ENCODE peak calls at places on chromosomes 5 and 9, in five cellular contexts. One of them, this sample, is unnamed.
A peak's percentile ranks its signal among the peaks of the same experiment; 100 is the strongest.

GRCh38 chr9:89367726-89368437 is 49.6 kb downstream of the SECISBP2 start:
- DNase-seq in GM23338: no peak
- DNase-seq in HepG2: no peak
- DNase-seq in GM12878: no peak
- DNase-seq in K562: no peak
- DNase-seq in this sample: no peak

GRCh38 chr9:98311541-98311940 is 56.1 kb upstream of the TBC1D2 start:
- DNase-seq in GM23338: no peak
- DNase-seq in HepG2: no peak
- DNase-seq in GM12878: no peak
- DNase-seq in K562: peak; percentile 65
- DNase-seq in this sample: no peak

GRCh38 chr5:94181940-94182339 is 436.5 kb downstream of the KIAA0825 start:
- DNase-seq in GM23338: peak; percentile 66
- DNase-seq in HepG2: peak; percentile 13
- DNase-seq in GM12878: no peak
- DNase-seq in K562: no peak
- DNase-seq in this sample: peak; percentile 6

GRCh38 chr5:77514457-77514856 is 22.3 kb upstream of the WDR41 start:
- DNase-seq in GM23338: no peak
- DNase-seq in HepG2: no peak
- DNase-seq in GM12878: no peak
- DNase-seq in K562: no peak
- DNase-seq in this sample: no peak

GRCh38 chr5:93653716-93654115 is 70.7 kb downstream of the NR2F1 start:
- DNase-seq in GM23338: no peak
- DNase-seq in HepG2: no peak
- DNase-seq in GM12878: no peak
- DNase-seq in K562: no peak
- DNase-seq in this sample: no peak

GRCh38 chr5:135920199-135920598 is 24.6 kb upstream of the IL9 start:
- DNase-seq in GM23338: no peak
- DNase-seq in HepG2: no peak
- DNase-seq in GM12878: no peak
- DNase-seq in K562: no peak
- DNase-seq in this sample: no peak

GRCh38 chr5:1658665-1659064 is 134.9 kb upstream of the LPCAT1 start:
- DNase-seq in GM23338: no peak
- DNase-seq in HepG2: no peak
- DNase-seq in GM12878: no peak
- DNase-seq in K562: no peak
- DNase-seq in this sample: no peak

GRCh38 chr5:125655156-125655555 is 768.1 kb upstream of the GRAMD2B start:
- DNase-seq in GM23338: no peak
- DNase-seq in HepG2: no peak
- DNase-seq in GM12878: no peak
- DNase-seq in K562: no peak
- DNase-seq in this sample: no peak

GRCh38 chr9:116275418-116276295 is 122.1 kb downstream of the PAPPA start:
- DNase-seq in GM23338: no peak
- DNase-seq in HepG2: no peak
- DNase-seq in GM12878: no peak
- DNase-seq in K562: no peak
- DNase-seq in this sample: no peak

GRCh38 chr5:143554194-143554717 is 150.8 kb upstream of the NR3C1 start:
- DNase-seq in GM23338: no peak
- DNase-seq in HepG2: no peak
- DNase-seq in GM12878: no peak
- DNase-seq in K562: no peak
- DNase-seq in this sample: no peak

GRCh38 chr9:121950441-121950840 is 142.7 kb downstream of the TTLL11 start:
- DNase-seq in GM23338: no peak
- DNase-seq in HepG2: no peak
- DNase-seq in GM12878: no peak
- DNase-seq in K562: no peak
- DNase-seq in this sample: no peak

GRCh38 chr5:144436007-144436406 is 265.3 kb downstream of the KCTD16 start:
- DNase-seq in GM23338: no peak
- DNase-seq in HepG2: no peak
- DNase-seq in GM12878: no peak
- DNase-seq in K562: no peak
- DNase-seq in this sample: no peak

GRCh38 chr9:82553654-82554366 is 509.1 kb downstream of the RASEF start:
- DNase-seq in GM23338: no peak
- DNase-seq in HepG2: no peak
- DNase-seq in GM12878: no peak
- DNase-seq in K562: no peak
- DNase-seq in this sample: no peak

GRCh38 chr9:16718296-16718695 is 152.2 kb downstream of the BNC2 start:
- DNase-seq in GM23338: no peak
- DNase-seq in HepG2: no peak
- DNase-seq in GM12878: no peak
- DNase-seq in K562: no peak
- DNase-seq in this sample: no peak

GRCh38 chr5:127799293-127799905 is 96.2 kb downstream of the CCDC192 start:
- DNase-seq in GM23338: no peak
- DNase-seq in HepG2: no peak
- DNase-seq in GM12878: no peak
- DNase-seq in K562: no peak
- DNase-seq in this sample: no peak

GRCh38 chr5:44242791-44243190 is 146.4 kb downstream of the FGF10 start:
- DNase-seq in GM23338: no peak
- DNase-seq in HepG2: no peak
- DNase-seq in GM12878: no peak
- DNase-seq in K562: no peak
- DNase-seq in this sample: no peak

GRCh38 chr9:110546411-110546871 is 33.1 kb downstream of the SVEP1 start:
- DNase-seq in GM23338: no peak
- DNase-seq in HepG2: peak; percentile 13
- DNase-seq in GM12878: no peak
- DNase-seq in K562: no peak
- DNase-seq in this sample: no peak

GRCh38 chr9:87615547-87616148 is 110.3 kb upstream of the CTSL start:
- DNase-seq in GM23338: no peak
- DNase-seq in HepG2: no peak
- DNase-seq in GM12878: no peak
- DNase-seq in K562: no peak
- DNase-seq in this sample: no peak

GRCh38 chr9:6414291-6414690 is 1.3 kb downstream of the UHRF2 start:
- DNase-seq in GM23338: no peak
- DNase-seq in HepG2: no peak
- DNase-seq in GM12878: no peak
- DNase-seq in K562: no peak
- DNase-seq in this sample: no peak

GRCh38 chr9:95504053-95504963 is 12.5 kb downstream of the PTCH1 start:
- DNase-seq in GM23338: peak; percentile 84
- DNase-seq in HepG2: peak; percentile 88
- DNase-seq in GM12878: no peak
- DNase-seq in K562: peak; percentile 57
- DNase-seq in this sample: no peak

GRCh38 chr5:105708442-105708841 is 1962.3 kb downstream of the EFNA5 start:
- DNase-seq in GM23338: no peak
- DNase-seq in HepG2: no peak
- DNase-seq in GM12878: no peak
- DNase-seq in K562: no peak
- DNase-seq in this sample: no peak

GRCh38 chr9:34069831-34070230 is 21.1 kb upstream of the UBAP2 start:
- DNase-seq in GM23338: no peak
- DNase-seq in HepG2: no peak
- DNase-seq in GM12878: no peak
- DNase-seq in K562: no peak
- DNase-seq in this sample: no peak

GRCh38 chr5:141743652-141744333 is 61.8 kb upstream of the ARAP3 start:
- DNase-seq in GM23338: no peak
- DNase-seq in HepG2: no peak
- DNase-seq in GM12878: no peak
- DNase-seq in K562: no peak
- DNase-seq in this sample: no peak

GRCh38 chr5:147857302-147858129 is 21.0 kb upstream of the SCGB3A2 start:
- DNase-seq in GM23338: peak; percentile 84
- DNase-seq in HepG2: peak; percentile 44
- DNase-seq in GM12878: no peak
- DNase-seq in K562: peak; percentile 66
- DNase-seq in this sample: peak; percentile 47

GRCh38 chr5:17248999-17249634 is 31.7 kb downstream of the BASP1 start:
- DNase-seq in GM23338: no peak
- DNase-seq in HepG2: no peak
- DNase-seq in GM12878: no peak
- DNase-seq in K562: no peak
- DNase-seq in this sample: no peak

GRCh38 chr5:60597570-60597969 is 102.4 kb downstream of the DEPDC1B start:
- DNase-seq in GM23338: no peak
- DNase-seq in HepG2: no peak
- DNase-seq in GM12878: peak; percentile 60
- DNase-seq in K562: no peak
- DNase-seq in this sample: no peak

GRCh38 chr5:135644196-135644766 is 65.5 kb upstream of the CXCL14 start:
- DNase-seq in GM23338: no peak
- DNase-seq in HepG2: no peak
- DNase-seq in GM12878: no peak
- DNase-seq in K562: no peak
- DNase-seq in this sample: no peak

GRCh38 chr9:71793386-71794105 is 25.2 kb upstream of the CEMIP2 start:
- DNase-seq in GM23338: peak; percentile 88
- DNase-seq in HepG2: peak; percentile 76
- DNase-seq in GM12878: no peak
- DNase-seq in K562: no peak
- DNase-seq in this sample: no peak

GRCh38 chr9:79131375-79131774 is 440.4 kb upstream of the TLE4 start:
- DNase-seq in GM23338: peak; percentile 8
- DNase-seq in HepG2: no peak
- DNase-seq in GM12878: no peak
- DNase-seq in K562: no peak
- DNase-seq in this sample: no peak

GRCh38 chr9:79131876-79132377 is 439.8 kb upstream of the TLE4 start:
- DNase-seq in GM23338: peak; percentile 15
- DNase-seq in HepG2: no peak
- DNase-seq in GM12878: no peak
- DNase-seq in K562: no peak
- DNase-seq in this sample: no peak

GRCh38 chr9:79123419-79123818 is 448.3 kb upstream of the TLE4 start:
- DNase-seq in GM23338: no peak
- DNase-seq in HepG2: no peak
- DNase-seq in GM12878: no peak
- DNase-seq in K562: no peak
- DNase-seq in this sample: no peak

GRCh38 chr9:79129865-79130480 is 441.8 kb upstream of the TLE4 start:
- DNase-seq in GM23338: peak; percentile 48
- DNase-seq in HepG2: peak; percentile 1
- DNase-seq in GM12878: no peak
- DNase-seq in K562: peak; percentile 13
- DNase-seq in this sample: peak; percentile 7

DNA sequence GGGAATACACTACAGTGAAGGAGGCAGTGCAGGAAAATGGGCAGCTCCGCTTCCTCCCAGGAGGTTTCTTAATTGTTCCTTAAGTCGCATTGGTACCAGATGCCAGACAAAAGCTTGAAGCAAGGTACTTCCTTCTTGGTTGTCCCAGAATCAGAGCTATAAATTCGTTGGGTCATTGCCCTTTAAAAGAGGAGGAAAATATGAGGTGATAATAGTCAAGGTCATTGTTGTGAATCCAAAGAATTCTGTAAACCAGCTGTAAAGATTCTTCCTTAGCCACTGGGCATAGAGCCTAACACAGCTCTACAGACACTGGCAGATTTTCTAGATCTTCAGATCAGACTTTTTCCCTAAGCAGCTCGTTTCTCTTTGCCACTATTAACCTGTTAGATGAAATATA is 444.1 kb upstream of the TLE4 start:
- DNase-seq in GM23338: no peak
- DNase-seq in HepG2: no peak
- DNase-seq in GM12878: no peak
- DNase-seq in K562: no peak
- DNase-seq in this sample: no peak
- TF ChIP-seq REST in GM23338: no peak
- TF ChIP-seq REST in HepG2: no peak
- TF ChIP-seq REST in GM12878: no peak
- TF ChIP-seq REST in K562: no peak
- TF ChIP-seq REST in this sample: no peak

DNA sequence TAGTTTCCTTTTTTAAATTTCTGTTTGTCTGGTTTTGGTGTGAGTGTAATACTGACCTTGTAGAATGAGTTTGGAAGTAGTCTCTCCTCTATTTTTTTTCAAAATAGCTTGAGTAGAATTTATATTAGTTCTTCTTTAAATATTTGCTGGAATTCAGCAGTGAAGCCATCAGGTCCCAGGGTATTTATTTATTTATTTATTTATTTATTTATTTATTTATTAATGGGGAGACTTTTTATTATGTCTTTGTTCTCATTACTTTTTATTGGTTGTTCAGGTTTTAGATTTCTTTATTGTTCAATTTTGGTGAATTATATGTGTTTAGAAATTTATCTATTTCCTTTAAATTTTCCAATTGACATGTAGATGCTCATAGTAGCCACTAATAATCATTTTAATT is 875.8 kb upstream of the COX7C start:
- DNase-seq in GM23338: no peak
- DNase-seq in HepG2: no peak
- DNase-seq in GM12878: no peak
- DNase-seq in K562: no peak
- DNase-seq in this sample: no peak
- H3K27ac ChIP-seq in GM23338: no peak overlapping the region
- H3K27ac ChIP-seq in HepG2: no peak overlapping the region
- H3K27ac ChIP-seq in GM12878: no peak overlapping the region
- H3K27ac ChIP-seq in K562: no peak overlapping the region
- H3K27ac ChIP-seq in this sample: no peak overlapping the region

GRCh38 chr9:133188843-133189180 is 20.2 kb downstream of the OBP2B start:
- DNase-seq in GM23338: no peak
- DNase-seq in HepG2: no peak
- DNase-seq in GM12878: no peak
- DNase-seq in K562: no peak
- DNase-seq in this sample: no peak
- TF ChIP-seq EZH2 in GM23338: no peak
- TF ChIP-seq EZH2 in HepG2: no peak
- TF ChIP-seq EZH2 in GM12878: no peak
- TF ChIP-seq EZH2 in K562: no peak
- TF ChIP-seq EZH2 in this sample: no peak

GRCh38 chr9:18146329-18146728 is 327.6 kb upstream of the ADAMTSL1 start:
- DNase-seq in GM23338: no peak
- DNase-seq in HepG2: no peak
- DNase-seq in GM12878: no peak
- DNase-seq in K562: no peak
- DNase-seq in this sample: no peak

DNA sequence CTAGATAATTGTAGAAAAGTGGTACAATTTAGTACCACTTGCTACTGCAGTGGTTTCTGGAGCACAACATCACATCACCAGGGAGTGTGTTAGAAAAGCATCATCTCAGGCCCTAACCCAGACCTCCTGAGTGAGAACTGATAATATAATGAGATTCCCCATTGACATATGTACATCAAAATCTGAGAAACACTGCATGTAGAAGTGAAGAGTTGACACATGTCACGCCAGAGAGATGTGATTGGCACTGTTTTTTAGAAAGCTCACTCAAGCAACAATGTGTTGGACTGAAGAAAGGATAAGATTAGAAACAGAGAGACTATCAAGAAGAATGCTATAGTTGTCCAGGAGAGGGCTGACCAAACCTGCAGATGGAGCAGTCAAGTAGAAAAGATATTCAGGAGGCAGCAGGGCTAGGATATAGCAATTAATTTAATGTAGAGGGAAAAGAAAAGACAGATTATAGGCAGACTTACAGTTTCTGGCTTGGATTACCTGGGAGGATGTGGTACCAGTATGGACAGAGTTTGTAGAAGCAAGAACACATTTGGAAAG is 324.4 kb upstream of the ADAMTSL1 start:
- DNase-seq in GM23338: no peak
- DNase-seq in HepG2: no peak
- DNase-seq in GM12878: no peak
- DNase-seq in K562: no peak
- DNase-seq in this sample: no peak
- TF ChIP-seq REST in GM23338: no peak
- TF ChIP-seq REST in HepG2: no peak
- TF ChIP-seq REST in GM12878: no peak
- TF ChIP-seq REST in K562: no peak
- TF ChIP-seq REST in this sample: no peak